ENCODE peak calls at places on chromosomes 2 and 18, in eight cellular contexts. U is GM12878, N is K562, Y is HCT116, M is SK-N-SH, I is Panc1, R is HepG2, H is GM23338. O is an unnamed sample.

GRCh38 chr2:27378809-27379290 is 1.7 kb downstream of the ZNF513 start:
- DNase-seq in U (no peak), N (no peak), Y (no peak), M (no peak), I (no peak), R (no peak), H (no peak), O (no peak)

GRCh38 chr2:130749078-130749477 is 6.3 kb upstream of the AMER3 start:
- DNase-seq in U (no peak), N (no peak), Y (no peak), M (no peak), I (no peak), R (no peak), H (no peak), O (no peak)

GRCh38 chr2:44245068-44245861 is 30.0 kb upstream of the SLC3A1 start:
- DNase-seq in U (no peak), N (no peak), Y (no peak), M (no peak), I (no peak), R (no peak), H (peak; percentile 21), O (peak; percentile 43)

GRCh38 chr2:54879037-54879436 is 155.6 kb downstream of the EML6 start:
- DNase-seq in U (no peak), N (no peak), Y (no peak), M (no peak), I (no peak), R (no peak), H (peak; percentile 26), O (no peak)

GRCh38 chr2:159399716-159400525 is 113.4 kb upstream of the WDSUB1 start:
- DNase-seq in U (no peak), N (no peak), Y (no peak), M (no peak), I (no peak), R (no peak), H (no peak), O (no peak)

GRCh38 chr2:64645014-64645418 is 8.7 kb downstream of the SERTAD2 start:
- DNase-seq in U (no peak), N (peak; percentile 59), Y (no peak), M (no peak), I (no peak), R (peak; percentile 78), H (peak; percentile 90), O (no peak)

GRCh38 chr2:231343988-231344387 is 51.5 kb upstream of the B3GNT7 start:
- DNase-seq in U (no peak), N (no peak), Y (no peak), M (no peak), I (no peak), R (no peak), H (no peak), O (no peak)

GRCh38 chr2:29238497-29238896 is 123.3 kb downstream of the CLIP4 start:
- DNase-seq in U (no peak), N (peak; percentile 54), Y (peak; percentile 26), M (peak; percentile 58), I (peak; percentile 24), R (peak; percentile 34), H (peak; percentile 76), O (no peak)

GRCh38 chr18:14577971-14578370 is 34.6 kb upstream of the POTEC start:
- DNase-seq in U (no peak), N (no peak), Y (no peak), M (no peak), I (no peak), R (no peak), H (no peak), O (no peak)

GRCh38 chr2:121076885-121077549 is 208.0 kb downstream of the TFCP2L1 start:
- DNase-seq in U (no peak), N (peak; percentile 86), Y (peak; percentile 42), M (peak; percentile 67), I (no peak), R (peak; percentile 52), H (peak; percentile 95), O (peak; percentile 39)

GRCh38 chr2:67322361-67323001 is 74.7 kb upstream of the ETAA1 start:
- DNase-seq in U (no peak), N (no peak), Y (peak; percentile 47), M (peak; percentile 69), I (peak; percentile 55), R (peak; percentile 65), H (peak; percentile 72), O (no peak)

GRCh38 chr18:13290856-13291271 is 72.3 kb downstream of the LDLRAD4 start:
- DNase-seq in U (no peak), N (no peak), Y (no peak), M (no peak), I (no peak), R (no peak), H (no peak), O (no peak)

GRCh38 chr2:39437522-39438296 is 624 bp upstream of the MAP4K3 start:
- DNase-seq in U (no peak), N (peak; percentile 57), Y (peak; percentile 63), M (peak; percentile 63), I (no peak), R (peak; percentile 69), H (peak; percentile 22), O (no peak)

GRCh38 chr2:133378386-133378785 is 189.9 kb downstream of the NCKAP5 start:
- DNase-seq in U (no peak), N (no peak), Y (no peak), M (no peak), I (no peak), R (no peak), H (no peak), O (no peak)

GRCh38 chr2:155223781-155224406 is 525.4 kb downstream of the KCNJ3 start:
- DNase-seq in U (no peak), N (no peak), Y (peak; percentile 26), M (peak; percentile 9), I (peak; percentile 1), R (peak; percentile 15), H (peak; percentile 40), O (no peak)

GRCh38 chr2:20035961-20036666 is 15.3 kb downstream of the LAPTM4A start:
- DNase-seq in U (no peak), N (no peak), Y (no peak), M (no peak), I (no peak), R (no peak), H (no peak), O (no peak)

GRCh38 chr2:15673919-15674636 is 82.4 kb downstream of the DDX1 start:
- DNase-seq in U (no peak), N (no peak), Y (peak; percentile 6), M (no peak), I (no peak), R (peak; percentile 73), H (no peak), O (no peak)

GRCh38 chr18:78293940-78294401 is 685.6 kb upstream of the SALL3 start:
- DNase-seq in U (no peak), N (no peak), Y (no peak), M (no peak), I (no peak), R (no peak), H (no peak), O (no peak)

GRCh38 chr18:79682896-79683625 is 3.5 kb downstream of the CTDP1 start:
- DNase-seq in U (no peak), N (no peak), Y (no peak), M (no peak), I (no peak), R (no peak), H (no peak), O (peak; percentile 99)

GRCh38 chr2:215624423-215624829 is 188.6 kb upstream of the FN1 start:
- DNase-seq in U (no peak), N (no peak), Y (no peak), M (no peak), I (no peak), R (peak; percentile 95), H (peak; percentile 22), O (peak; percentile 19)

GRCh38 chr2:42337356-42337820 is 23.6 kb downstream of the COX7A2L start:
- DNase-seq in U (no peak), N (peak; percentile 36), Y (no peak), M (no peak), I (no peak), R (no peak), H (peak; percentile 51), O (no peak)

GRCh38 chr18:24362757-24363156 is 34.9 kb downstream of the OSBPL1A start:
- DNase-seq in U (no peak), N (no peak), Y (no peak), M (no peak), I (no peak), R (no peak), H (no peak), O (no peak)

GRCh38 chr2:73913414-73914054 is 13.1 kb upstream of the DGUOK start:
- DNase-seq in U (no peak), N (no peak), Y (no peak), M (no peak), I (no peak), R (no peak), H (no peak), O (no peak)
- TF ChIP-seq POLR2AphosphoS5 in U (no peak), N (no peak), Y (no peak), M (no peak), I (no peak), R (no peak), H (no peak), O (no peak)

DNA sequence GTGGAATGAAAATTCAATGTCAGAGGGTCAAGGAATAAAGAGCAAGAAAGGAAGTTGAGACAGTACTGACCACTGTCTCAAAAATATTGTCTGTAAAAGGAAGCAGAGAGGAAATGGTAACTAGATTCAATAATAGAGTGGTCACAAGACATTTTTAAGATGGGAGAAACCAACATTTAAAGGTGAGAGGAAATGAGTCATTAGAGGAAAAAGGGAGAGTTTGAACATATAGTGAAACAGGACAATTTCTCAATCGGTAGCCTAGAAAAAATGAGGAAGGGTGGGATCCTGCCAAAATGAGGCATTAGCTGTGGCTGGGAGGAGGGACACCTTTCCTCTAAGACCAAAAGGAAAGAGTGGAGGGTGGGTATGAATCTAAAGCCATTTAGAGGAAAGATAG is 288.5 kb downstream of the SP3 start:
- DNase-seq in U (no peak), N (no peak), Y (no peak), M (no peak), I (no peak), R (no peak), H (no peak), O (no peak)
- TF ChIP-seq REST in U (no peak), N (no peak), Y (no peak), M (no peak), I (no peak), R (no peak), H (no peak), O (no peak)

GRCh38 chr2:125167820-125168219 is 1142.7 kb downstream of the CNTNAP5 start:
- DNase-seq in U (no peak), N (no peak), Y (no peak), M (no peak), I (no peak), R (no peak), H (no peak), O (no peak)
- H3K4me3 ChIP-seq in U (no peak overlapping the region), N (no peak overlapping the region), Y (no peak overlapping the region), M (no peak overlapping the region), I (no peak overlapping the region), R (no peak overlapping the region), H (no peak overlapping the region), O (no peak overlapping the region)

DNA sequence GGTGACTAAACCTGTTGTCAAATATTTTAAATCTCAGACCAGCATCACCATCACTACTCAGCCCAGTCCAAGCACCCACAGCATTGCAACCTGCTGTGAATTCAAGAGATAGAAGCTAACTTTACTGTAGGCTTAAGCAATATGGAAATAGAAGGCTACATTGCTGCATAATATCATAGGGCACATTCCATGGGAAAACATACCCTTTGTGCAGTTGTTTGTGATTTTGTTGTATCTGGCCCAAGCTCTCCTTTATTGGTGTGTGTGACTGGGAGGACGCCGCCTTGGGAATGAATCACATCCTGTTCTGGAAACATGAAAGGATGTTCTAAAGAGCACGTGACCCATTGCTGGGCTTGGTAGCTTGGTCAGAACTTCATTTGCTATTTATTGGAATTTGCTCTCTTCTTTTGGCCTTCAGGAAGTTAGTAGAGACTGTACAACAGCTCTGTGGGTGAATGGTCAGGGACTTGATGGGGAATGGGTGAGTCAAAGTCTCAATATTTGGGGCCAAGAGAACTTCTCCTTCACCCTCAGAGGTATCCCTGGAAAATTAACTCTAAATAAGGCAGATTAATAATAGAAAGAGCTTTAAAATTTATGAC is 106.8 kb upstream of the SERPINE2 start:
- DNase-seq in U (no peak), N (no peak), Y (peak; percentile 75), M (no peak), I (no peak), R (peak; percentile 98), H (no peak), O (no peak)
- TF ChIP-seq POLR2AphosphoS5 in U (no peak), N (no peak), Y (no peak), M (no peak), I (no peak), R (peak; percentile 22), H (no peak), O (no peak)

O was measured in HL-60.